ENCODE peak calls at places on chromosomes 1 and 21, in seven cellular contexts. W is H1, X is esophagus muscularis mucosa, H is breast epithelium, S is HCT116, F is GM23338, Y is K562. E is an unnamed sample.

GRCh38 chr1:214584805-214585766 is 17.9 kb upstream of the CENPF start:
- DNase-seq in W (no peak), X (no peak), H (no peak), S (peak), F (peak), Y (no peak), E (no peak)

GRCh38 chr1:31562707-31563360 is 13.5 kb upstream of the TINAGL1 start:
- DNase-seq in W (no peak), X (peak), H (no peak), S (peak), F (peak), Y (no peak), E (no peak)

GRCh38 chr1:8878448-8879347 is at the start of gene ENO1:
- DNase-seq in W (peak), X (peak), H (peak), S (peak), F (peak), Y (peak), E (peak)

GRCh38 chr21:46424062-46424591 is 34.6 kb upstream of the DIP2A start:
- DNase-seq in W (no peak), X (no peak), H (no peak), S (no peak), F (no peak), Y (no peak), E (no peak)

GRCh38 chr21:46399129-46399528 is 59.6 kb upstream of the DIP2A start:
- DNase-seq in W (no peak), X (no peak), H (no peak), S (no peak), F (no peak), Y (no peak), E (no peak)

GRCh38 chr1:46187106-46187869 is 10.9 kb downstream of the POMGNT1 start:
- DNase-seq in W (no peak), X (no peak), H (no peak), S (no peak), F (no peak), Y (no peak), E (no peak)

GRCh38 chr1:165350861-165351260 is 5.7 kb downstream of the LMX1A start:
- DNase-seq in W (no peak), X (no peak), H (no peak), S (no peak), F (peak), Y (no peak), E (no peak)

GRCh38 chr1:230568008-230568407 is 74.3 kb upstream of the COG2 start:
- DNase-seq in W (no peak), X (no peak), H (no peak), S (peak), F (peak), Y (peak), E (no peak)

GRCh38 chr1:121417289-121417955 is 232.6 kb downstream of the SRGAP2C start:
- DNase-seq in W (no peak), X (no peak), H (no peak), S (no peak), F (no peak), Y (no peak), E (no peak)

GRCh38 chr1:200558866-200559459 is 61.6 kb downstream of the KIF14 start:
- DNase-seq in W (no peak), X (no peak), H (no peak), S (peak), F (peak), Y (peak), E (no peak)

GRCh38 chr1:33420870-33421775 is 9.8 kb downstream of the PHC2 start:
- DNase-seq in W (no peak), X (no peak), H (no peak), S (no peak), F (no peak), Y (no peak), E (no peak)

GRCh38 chr1:71294178-71294577 is 213.3 kb upstream of the ZRANB2 start:
- DNase-seq in W (no peak), X (no peak), H (no peak), S (no peak), F (no peak), Y (no peak), E (no peak)

GRCh38 chr1:87113313-87113712 is 198.9 kb downstream of the HS2ST1 start:
- DNase-seq in W (no peak), X (no peak), H (no peak), S (no peak), F (no peak), Y (no peak), E (no peak)

GRCh38 chr1:223363057-223363855 is 720 bp downstream of the SUSD4 start:
- DNase-seq in W (no peak), X (no peak), H (no peak), S (no peak), F (peak), Y (no peak), E (no peak)

GRCh38 chr1:57138432-57139078 is 172.7 kb upstream of the C8B start:
- DNase-seq in W (no peak), X (no peak), H (no peak), S (no peak), F (no peak), Y (no peak), E (no peak)

GRCh38 chr21:28385845-28386244 is 606.8 kb downstream of the LTN1 start:
- DNase-seq in W (no peak), X (no peak), H (no peak), S (no peak), F (no peak), Y (no peak), E (no peak)

GRCh38 chr1:50047916-50048694 is 24.4 kb upstream of the AGBL4 start:
- DNase-seq in W (peak), X (no peak), H (peak), S (no peak), F (peak), Y (no peak), E (no peak)

GRCh38 chr1:59554752-59555151 is 257.9 kb downstream of the FGGY start:
- DNase-seq in W (no peak), X (no peak), H (no peak), S (no peak), F (no peak), Y (no peak), E (no peak)

GRCh38 chr1:246072456-246072855 is 434.6 kb downstream of the SMYD3 start:
- DNase-seq in W (no peak), X (no peak), H (no peak), S (no peak), F (no peak), Y (no peak), E (no peak)

GRCh38 chr1:107941123-107941522 is 23.9 kb downstream of the VAV3 start:
- DNase-seq in W (no peak), X (no peak), H (no peak), S (no peak), F (no peak), Y (no peak), E (no peak)

GRCh38 chr1:33111965-33112364 is 31.0 kb downstream of the AZIN2 start:
- DNase-seq in W (no peak), X (no peak), H (no peak), S (no peak), F (no peak), Y (no peak), E (no peak)

GRCh38 chr1:88061106-88061829 is 622.8 kb upstream of the PKN2 start:
- DNase-seq in W (peak), X (no peak), H (no peak), S (peak), F (peak), Y (peak), E (peak)

GRCh38 chr1:110718452-110718851 is 43.7 kb upstream of the KCNA3 start:
- DNase-seq in W (no peak), X (no peak), H (no peak), S (no peak), F (no peak), Y (no peak), E (no peak)

DNA sequence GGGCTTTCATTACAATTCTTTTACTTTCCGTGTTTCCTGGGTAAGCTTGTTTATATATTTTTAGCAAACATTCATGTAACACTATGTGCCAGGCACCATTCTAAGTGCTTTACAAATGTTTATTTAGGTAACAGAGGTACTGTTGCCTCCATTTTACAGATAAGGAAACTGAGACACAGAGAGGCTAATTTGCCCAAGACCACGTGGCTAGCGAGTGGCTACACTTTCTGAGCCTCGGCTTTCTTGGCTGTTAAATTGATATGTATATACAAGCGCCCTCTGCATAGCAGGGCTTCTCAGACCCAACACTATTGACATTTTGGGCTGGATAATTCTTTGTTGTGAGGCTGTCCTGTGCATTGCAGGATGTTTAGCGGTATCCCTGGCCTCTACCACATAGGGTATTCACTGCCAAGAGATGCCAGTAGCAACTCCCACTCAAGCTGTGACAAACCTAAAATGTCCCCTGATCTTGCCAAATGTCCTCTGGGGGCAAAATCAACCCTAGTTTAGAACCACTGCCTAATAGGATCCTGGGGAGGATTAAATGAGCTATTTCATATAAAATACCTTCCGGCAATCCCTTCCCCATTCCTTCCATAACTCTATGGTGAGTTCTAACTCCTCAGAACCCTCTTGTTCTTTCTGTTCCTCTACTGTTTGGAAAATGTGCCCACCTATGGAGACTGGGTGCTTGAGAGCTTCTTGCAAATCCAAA is 17.2 kb upstream of the ID3 start:
- DNase-seq in W (no peak), X (no peak), H (no peak), S (no peak), F (no peak), Y (no peak), E (no peak)
- H3K4me3 ChIP-seq in W (no peak), X (peak), H (no peak), S (no peak), F (no peak), Y (no peak), E (no peak)

DNA sequence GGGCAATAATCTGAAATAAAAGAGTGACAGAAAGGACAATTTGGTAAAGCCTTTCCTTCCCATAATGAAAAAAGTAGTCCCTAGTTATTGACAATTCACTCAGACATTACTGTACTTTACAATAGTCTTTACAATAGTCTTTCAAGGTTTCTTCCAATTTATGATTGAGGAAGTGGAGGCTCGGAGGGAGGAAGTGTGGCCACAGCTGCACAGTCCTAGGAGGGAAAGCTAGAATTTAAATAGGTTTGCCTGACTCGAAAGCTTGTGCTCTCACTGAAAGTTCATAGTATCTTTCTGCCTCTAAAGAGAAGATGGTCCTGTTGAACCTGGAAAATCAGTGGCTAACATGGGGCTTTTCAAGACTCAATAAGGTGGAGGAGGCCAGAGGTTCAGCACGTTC is 203.2 kb downstream of the SDCCAG8 start:
- DNase-seq in W (no peak), X (no peak), H (no peak), S (no peak), F (no peak), Y (no peak), E (no peak)
- TF ChIP-seq POLR2AphosphoS5 in W (no peak), X (no peak), H (no peak), S (no peak), F (no peak), Y (no peak), E (no peak)

DNA sequence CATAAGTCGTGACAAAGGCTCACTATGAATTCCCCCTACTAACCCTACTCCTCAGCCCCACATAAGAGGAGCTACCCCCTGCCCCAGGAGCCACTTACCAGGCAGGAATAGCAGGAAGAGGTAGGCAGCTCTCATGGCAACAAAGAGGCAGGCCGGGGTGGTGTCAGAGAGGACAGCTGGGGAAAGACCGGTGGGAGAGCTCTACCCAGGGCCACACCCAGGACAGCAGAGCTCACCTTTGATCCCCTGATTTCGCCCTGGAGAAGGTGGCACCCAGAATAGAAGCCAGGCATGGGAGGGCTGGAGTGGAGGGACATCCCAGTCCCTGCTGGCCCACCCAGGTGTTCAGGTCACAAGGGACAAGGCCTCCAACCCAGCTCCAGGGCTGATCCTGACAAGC is 2.3 kb downstream of the MFAP2 start:
- DNase-seq in W (no peak), X (no peak), H (no peak), S (no peak), F (no peak), Y (no peak), E (no peak)
- H3K4me3 ChIP-seq in W (no peak), X (no peak), H (no peak), S (no peak), F (no peak), Y (no peak), E (no peak)

GRCh38 chr21:17524635-17525034 is 11.8 kb downstream of the CXADR start:
- DNase-seq in W (no peak), X (no peak), H (no peak), S (no peak), F (no peak), Y (no peak), E (no peak)

GRCh38 chr21:17529648-17530047 is 16.8 kb downstream of the CXADR start:
- DNase-seq in W (no peak), X (no peak), H (no peak), S (no peak), F (no peak), Y (no peak), E (no peak)

GRCh38 chr21:17527711-17528110 is 14.9 kb downstream of the CXADR start:
- DNase-seq in W (no peak), X (no peak), H (no peak), S (no peak), F (peak), Y (no peak), E (no peak)

GRCh38 chr21:17526771-17527170 is 13.9 kb downstream of the CXADR start:
- DNase-seq in W (no peak), X (no peak), H (no peak), S (no peak), F (no peak), Y (no peak), E (no peak)

GRCh38 chr21:17527240-17527639 is 14.4 kb downstream of the CXADR start:
- DNase-seq in W (no peak), X (no peak), H (no peak), S (no peak), F (no peak), Y (no peak), E (peak)
- TF ChIP-seq POLR2AphosphoS5 in W (no peak), X (no peak), H (no peak), S (no peak), F (no peak), Y (no peak), E (no peak)

GRCh38 chr1:27937524-27937836 is 2.7 kb downstream of the SMPDL3B start:
- DNase-seq in W (no peak), X (no peak), H (no peak), S (no peak), F (no peak), Y (no peak), E (no peak)

GRCh38 chr1:27934818-27935549 is at the start of gene SMPDL3B:
- DNase-seq in W (peak), X (no peak), H (peak), S (peak), F (peak), Y (peak), E (peak)

GRCh38 chr1:27936370-27936769 is 1.6 kb downstream of the SMPDL3B start:
- DNase-seq in W (no peak), X (no peak), H (no peak), S (no peak), F (no peak), Y (no peak), E (no peak)

GRCh38 chr1:27938488-27938887 is 3.7 kb downstream of the SMPDL3B start:
- DNase-seq in W (no peak), X (no peak), H (no peak), S (no peak), F (no peak), Y (no peak), E (no peak)

GRCh38 chr1:27935721-27936120 is 921 bp downstream of the SMPDL3B start:
- DNase-seq in W (no peak), X (no peak), H (no peak), S (no peak), F (no peak), Y (no peak), E (no peak)
- H3K4me3 ChIP-seq in W (peak), X (no peak), H (no peak), S (no peak), F (peak), Y (no peak), E (no peak)

E was measured in prostate gland.